ENCODE peak calls at places on chromosome 6, in four cellular contexts. G is EL, Y is adipocyte, M is B cell. I is an unnamed sample.

GRCh38 chr6:32886674-32887383 is 32.8 kb downstream of the PSMB9 start:
- DNase-seq in G (peak), Y (peak), M (no peak), I (no peak)

GRCh38 chr6:166707045-166707444 is 80.0 kb upstream of the RPS6KA2 start:
- DNase-seq in Y (peak), M (no peak), G (peak), I (peak)

GRCh38 chr6:103680116-103680515 is 1179.6 kb downstream of the HACE1 start:
- DNase-seq in M (no peak), G (no peak), Y (no peak), I (no peak)

GRCh38 chr6:31379850-31380249 is 22.9 kb upstream of the HLA-B start:
- DNase-seq in Y (no peak), G (no peak), M (no peak), I (no peak)

GRCh38 chr6:17347012-17347411 is 46.4 kb upstream of the CAP2 start:
- DNase-seq in Y (peak), G (peak), M (no peak), I (no peak)

GRCh38 chr6:127515234-127515793 is 3.8 kb downstream of the MTCL3 start:
- DNase-seq in G (no peak), M (no peak), Y (peak), I (no peak)

GRCh38 chr6:1175877-1176276 is 136.0 kb upstream of the FOXQ1 start:
- DNase-seq in M (no peak), Y (no peak), G (no peak), I (peak)

GRCh38 chr6:55497694-55498093 is 81.3 kb downstream of the HMGCLL1 start:
- DNase-seq in G (no peak), M (no peak), Y (no peak), I (no peak)

GRCh38 chr6:38404355-38404754 is 235.4 kb downstream of the BTBD9 start:
- DNase-seq in M (no peak), Y (peak), G (no peak), I (peak)

GRCh38 chr6:17057322-17057721 is 44.5 kb upstream of the STMND1 start:
- DNase-seq in M (no peak), Y (no peak), G (peak), I (no peak)

GRCh38 chr6:136737343-136738177 is 54.7 kb downstream of the MAP3K5 start:
- DNase-seq in M (no peak), G (peak), Y (peak), I (no peak)

GRCh38 chr6:73652637-73653570 is 888 bp downstream of the SLC17A5 start:
- DNase-seq in M (peak), Y (peak), G (peak), I (peak)

GRCh38 chr6:30101423-30101938 is 11.4 kb downstream of the TRIM31 start:
- DNase-seq in G (no peak), Y (no peak), M (peak), I (peak)

GRCh38 chr6:90953405-90954161 is 366.7 kb upstream of the MAP3K7 start:
- DNase-seq in G (no peak), M (no peak), Y (no peak), I (no peak)

GRCh38 chr6:63636516-63636968 is 940 bp downstream of the PHF3 start:
- DNase-seq in M (peak), Y (peak), G (peak), I (peak)

GRCh38 chr6:2733324-2733723 is 17.4 kb downstream of the MYLK4 start:
- DNase-seq in Y (no peak), M (peak), G (no peak), I (no peak)

GRCh38 chr6:16338577-16339262 is 100.3 kb downstream of the GMPR start:
- DNase-seq in M (no peak), G (peak), Y (peak), I (peak)

GRCh38 chr6:133778414-133778813 is 110.5 kb upstream of the TCF21 start:
- DNase-seq in M (no peak), Y (peak), G (peak), I (no peak)

GRCh38 chr6:41970436-41970846 is 28.8 kb upstream of the CCND3 start:
- DNase-seq in Y (peak), G (peak), M (no peak), I (no peak)

GRCh38 chr6:142903806-142904205 is 41.2 kb downstream of the HIVEP2 start:
- DNase-seq in M (no peak), Y (peak), G (peak), I (no peak)

GRCh38 chr6:158793432-158793831 is 25.7 kb downstream of the EZR start:
- DNase-seq in Y (peak), G (peak), M (no peak), I (peak)

GRCh38 chr6:39172377-39172757 is 56.9 kb downstream of the KCNK5 start:
- DNase-seq in G (no peak), M (no peak), Y (no peak), I (no peak)

GRCh38 chr6:33207569-33208088 is 671 bp upstream of the RING1 start:
- DNase-seq in M (peak), Y (peak), G (peak), I (peak)

GRCh38 chr6:40661726-40662125 is 74.6 kb upstream of the LRFN2 start:
- DNase-seq in M (no peak), G (no peak), Y (no peak), I (no peak)

GRCh38 chr6:144063246-144063743 is 32.1 kb downstream of the SF3B5 start:
- DNase-seq in M (peak), Y (no peak), G (no peak), I (peak)

GRCh38 chr6:123306334-123306733 is 310.3 kb downstream of the CLVS2 start:
- DNase-seq in Y (no peak), G (no peak), M (no peak), I (no peak)

GRCh38 chr6:112215901-112216300 is 38.5 kb downstream of the LAMA4 start:
- DNase-seq in M (no peak), G (no peak), Y (no peak), I (no peak)

GRCh38 chr6:33204415-33205171 is at the start of gene HSD17B8:
- DNase-seq in Y (peak), M (peak), G (peak), I (peak)